ENCODE peak calls at places on chromosomes 11 and 22, in ten cellular contexts. W, V, O, P, T, H, S, A, Y and D are unnamed samples.

GRCh38 chr22:50250249-50250554 is 863 bp downstream of the HDAC10 start:
- DNase-seq in W (no peak), V (no peak), O (no peak), P (no peak), T (no peak), H (no peak), S (no peak), A (no peak), Y (no peak), D (peak; percentile 25)

GRCh38 chr11:78577495-78577894 is 2.8 kb upstream of the NARS2 start:
- DNase-seq in W (no peak), V (no peak), O (no peak), P (no peak), T (no peak), H (peak; percentile 59), S (no peak), A (no peak), Y (no peak), D (no peak)

GRCh38 chr11:554824-555499 is 5.6 kb downstream of the LMNTD2 start:
- DNase-seq in W (peak; percentile 52), V (peak; percentile 53), O (peak; percentile 81), P (peak; percentile 40), T (peak; percentile 74), H (peak; percentile 74), S (peak; percentile 69), A (peak; percentile 86), Y (peak; percentile 24), D (peak; percentile 84)

GRCh38 chr11:66684635-66685034 is 6.9 kb upstream of the RBM4B start:
- DNase-seq in W (no peak), V (no peak), O (no peak), P (no peak), T (no peak), H (no peak), S (no peak), A (no peak), Y (no peak), D (no peak)

GRCh38 chr22:42862045-42862734 is 5.1 kb upstream of the ARFGAP3 start:
- DNase-seq in W (no peak), V (no peak), O (no peak), P (no peak), T (no peak), H (no peak), S (peak; percentile 59), A (no peak), Y (peak; percentile 76), D (no peak)

GRCh38 chr22:37647928-37648327 is 8.5 kb downstream of the SH3BP1 start:
- DNase-seq in W (no peak), V (no peak), O (no peak), P (no peak), T (no peak), H (no peak), S (peak; percentile 72), A (no peak), Y (peak; percentile 59), D (no peak)

GRCh38 chr11:44258190-44258489 is 51.8 kb downstream of the ALX4 start:
- DNase-seq in W (no peak), V (no peak), O (no peak), P (no peak), T (no peak), H (no peak), S (no peak), A (no peak), Y (no peak), D (no peak)

GRCh38 chr22:36197065-36197440 is 4.6 kb downstream of the APOL4 start:
- DNase-seq in W (no peak), V (no peak), O (peak; percentile 81), P (peak; percentile 77), T (no peak), H (peak; percentile 59), S (no peak), A (peak; percentile 93), Y (peak; percentile 43), D (peak; percentile 63)

GRCh38 chr11:13009921-13010736 is 1.0 kb downstream of the RASSF10 start:
- DNase-seq in W (no peak), V (no peak), O (peak; percentile 56), P (no peak), T (no peak), H (no peak), S (peak; percentile 81), A (peak; percentile 69), Y (no peak), D (no peak)

GRCh38 chr11:61172888-61173287 is 11.7 kb upstream of the VPS37C start:
- DNase-seq in W (no peak), V (no peak), O (no peak), P (no peak), T (no peak), H (no peak), S (no peak), A (no peak), Y (no peak), D (no peak)

GRCh38 chr11:72585762-72586590 is 88.2 kb downstream of the PDE2A start:
- DNase-seq in W (peak; percentile 47), V (peak; percentile 28), O (peak; percentile 72), P (peak; percentile 69), T (peak; percentile 82), H (peak; percentile 77), S (peak; percentile 65), A (peak; percentile 85), Y (peak; percentile 55), D (peak; percentile 81)

GRCh38 chr22:42388130-42388797 is 43.9 kb downstream of the NFAM1 start:
- DNase-seq in W (peak; percentile 41), V (no peak), O (peak; percentile 46), P (peak; percentile 10), T (no peak), H (no peak), S (no peak), A (no peak), Y (no peak), D (peak; percentile 88)

GRCh38 chr11:83011333-83012167 is 60.1 kb downstream of the RAB30 start:
- DNase-seq in W (no peak), V (no peak), O (no peak), P (peak; percentile 22), T (no peak), H (no peak), S (no peak), A (no peak), Y (peak; percentile 43), D (no peak)

GRCh38 chr11:61817471-61818202 is 834 bp upstream of the FADS1 start:
- DNase-seq in W (no peak), V (no peak), O (no peak), P (no peak), T (no peak), H (no peak), S (no peak), A (no peak), Y (no peak), D (peak; percentile 34)

GRCh38 chr11:64356498-64357411 is 2.2 kb upstream of the RPS6KA4 start:
- DNase-seq in W (no peak), V (peak; percentile 34), O (peak; percentile 74), P (peak; percentile 48), T (peak; percentile 28), H (peak; percentile 80), S (no peak), A (peak; percentile 89), Y (peak; percentile 38), D (peak; percentile 65)

GRCh38 chr22:47452184-47452583 is 689.7 kb downstream of the TBC1D22A start:
- DNase-seq in W (no peak), V (no peak), O (no peak), P (no peak), T (no peak), H (peak; percentile 60), S (no peak), A (no peak), Y (no peak), D (peak; percentile 54)